ENCODE peak calls at places on chromosomes 4 and X, in ten cellular contexts. D is GM23248, J is T follicular helper cell, I is retina, F is left colon, R is lower leg skin, Q is pancreas, B is iPS-NIHi11, C is bronchial epithelial cell, M is cardiac septum. X is an unnamed sample.

GRCh38 chrX:109826954-109827708 is 94.1 kb upstream of the ACSL4 start:
- DNase-seq in Q (no peak), C (peak; percentile 57), D (peak; percentile 81), F (no peak), J (no peak), R (no peak), B (peak; percentile 4), M (no peak), I (no peak), X (no peak)

GRCh38 chr4:11720292-11720691 is 291.6 kb upstream of the HS3ST1 start:
- DNase-seq in I (no peak), C (peak; percentile 63), R (no peak), D (peak; percentile 39), M (no peak), J (no peak), Q (no peak), F (no peak), B (peak; percentile 33), X (peak; percentile 32)

GRCh38 chrX:32530802-32531403 is 680.4 kb downstream of the DMD start:
- DNase-seq in C (peak; percentile 35), J (no peak), F (peak; percentile 7), I (peak; percentile 21), R (no peak), M (no peak), Q (no peak), D (peak; percentile 49), B (no peak), X (peak; percentile 50)

GRCh38 chr4:95204873-95205272 is 343.9 kb downstream of the UNC5C start:
- DNase-seq in M (no peak), C (no peak), D (peak; percentile 9), R (no peak), J (no peak), F (no peak), Q (no peak), I (no peak), B (peak; percentile 45), X (no peak)

GRCh38 chrX:5399403-5399802 is 829.3 kb downstream of the NLGN4X start:
- DNase-seq in F (no peak), J (no peak), I (no peak), Q (no peak), B (no peak), C (no peak), M (no peak), R (no peak), D (no peak), X (no peak)

GRCh38 chr4:152659806-152660205 is 20.0 kb downstream of the TMEM154 start:
- DNase-seq in R (no peak), M (no peak), Q (no peak), I (no peak), B (no peak), D (no peak), F (no peak), C (no peak), J (no peak), X (no peak)

GRCh38 chr4:37872310-37872988 is 18.4 kb upstream of the TBC1D1 start:
- DNase-seq in R (no peak), C (peak; percentile 5), B (no peak), M (no peak), I (no peak), Q (no peak), D (no peak), J (no peak), F (no peak), X (no peak)

GRCh38 chr4:148795156-148795864 is 353.1 kb upstream of the NR3C2 start:
- DNase-seq in B (peak; percentile 35), J (no peak), C (peak; percentile 76), F (no peak), I (no peak), Q (no peak), M (no peak), R (no peak), D (no peak), X (no peak)

GRCh38 chr4:156536661-156537060 is 434.9 kb downstream of the PDGFC start:
- DNase-seq in C (peak; percentile 84), B (no peak), J (no peak), M (no peak), R (no peak), I (no peak), D (peak; percentile 61), Q (no peak), F (no peak), X (no peak)

GRCh38 chr4:156929706-156930105 is 41.9 kb downstream of the PDGFC start:
- DNase-seq in C (peak; percentile 91), D (no peak), B (no peak), I (no peak), M (no peak), Q (no peak), J (no peak), F (no peak), R (no peak), X (no peak)

GRCh38 chr4:163473130-163473529 is 424 bp downstream of the TKTL2 start:
- DNase-seq in R (no peak), J (no peak), F (no peak), M (no peak), B (no peak), D (no peak), C (no peak), Q (no peak), I (no peak), X (no peak)

GRCh38 chr4:187612211-187612780 is 383.3 kb upstream of the ZFP42 start:
- DNase-seq in M (no peak), F (no peak), R (peak; percentile 18), D (peak; percentile 49), I (no peak), Q (no peak), C (no peak), J (no peak), B (no peak), X (no peak)

GRCh38 chrX:129931411-129932136 is 25.6 kb downstream of the UTP14A start:
- DNase-seq in J (peak; percentile 18), B (peak; percentile 84), R (peak; percentile 85), Q (peak; percentile 82), D (peak; percentile 92), M (peak; percentile 93), I (peak; percentile 77), C (peak; percentile 68), F (peak; percentile 92), X (peak; percentile 87)

GRCh38 chr4:186029731-186030421 is 39.1 kb upstream of the TLR3 start:
- DNase-seq in F (peak; percentile 26), Q (peak; percentile 74), R (peak; percentile 27), M (peak; percentile 87), B (peak; percentile 42), I (peak; percentile 81), C (peak; percentile 17), J (no peak), D (peak; percentile 30), X (no peak)

GRCh38 chr4:138111462-138112000 is 130.6 kb downstream of the SLC7A11 start:
- DNase-seq in D (peak; percentile 70), Q (no peak), F (no peak), C (peak; percentile 56), R (no peak), B (no peak), M (no peak), I (no peak), J (no peak), X (no peak)

GRCh38 chr4:52038109-52038912 is at the start of gene SGCB:
- DNase-seq in C (no peak), J (peak; percentile 54), D (peak; percentile 82), R (peak; percentile 29), M (peak; percentile 87), Q (peak; percentile 88), F (peak; percentile 80), B (peak; percentile 87), I (peak; percentile 91), X (peak; percentile 80)

GRCh38 chr4:146643812-146644401 is 5.2 kb downstream of the POU4F2 start:
- DNase-seq in F (no peak), R (no peak), D (peak; percentile 52), B (peak; percentile 58), J (no peak), Q (no peak), I (peak; percentile 49), C (peak; percentile 38), M (no peak), X (no peak)

GRCh38 chr4:185508162-185508561 is 27.1 kb downstream of the PDLIM3 start:
- DNase-seq in D (no peak), C (peak; percentile 95), Q (no peak), F (no peak), R (no peak), B (peak; percentile 19), M (no peak), J (no peak), I (no peak), X (no peak)

GRCh38 chrX:13669246-13669689 is 16.3 kb downstream of the TCEANC start:
- DNase-seq in Q (peak; percentile 65), I (no peak), C (peak; percentile 95), F (peak; percentile 80), R (peak; percentile 63), D (peak; percentile 89), B (peak; percentile 7), M (no peak), J (peak; percentile 34), X (no peak)

GRCh38 chr4:169305651-169306050 is 34.9 kb upstream of the SH3RF1 start:
- DNase-seq in M (no peak), J (no peak), Q (no peak), C (no peak), R (no peak), B (no peak), F (no peak), I (no peak), D (no peak), X (no peak)

GRCh38 chr4:134546279-134546678 is 344.7 kb upstream of the PABPC4L start:
- DNase-seq in J (no peak), R (no peak), M (no peak), D (no peak), Q (no peak), C (no peak), I (no peak), B (no peak), F (no peak), X (peak; percentile 1)

GRCh38 chrX:19007011-19007410 is 23.1 kb upstream of the PHKA2 start:
- DNase-seq in R (no peak), Q (no peak), B (no peak), D (no peak), M (no peak), C (no peak), I (no peak), J (no peak), F (no peak), X (no peak)

GRCh38 chrX:140123446-140123845 is 158.1 kb upstream of the CXorf66 start:
- DNase-seq in M (no peak), C (peak; percentile 11), F (no peak), B (no peak), D (peak; percentile 24), J (no peak), I (no peak), R (no peak), Q (no peak), X (no peak)

GRCh38 chrX:66622209-66622608 is 16.7 kb downstream of the EDA2R start:
- DNase-seq in R (no peak), F (no peak), C (no peak), M (no peak), D (peak; percentile 46), I (no peak), Q (no peak), B (no peak), J (no peak), X (no peak)

GRCh38 chr4:8528713-8529112 is 51.5 kb upstream of the GPR78 start:
- DNase-seq in R (no peak), J (no peak), I (no peak), F (no peak), M (no peak), B (no peak), C (peak; percentile 67), Q (no peak), D (peak; percentile 71), X (no peak)

GRCh38 chrX:10177620-10178019 is 20.8 kb downstream of the CLCN4 start:
- DNase-seq in Q (no peak), F (no peak), R (no peak), J (no peak), C (no peak), B (no peak), D (peak; percentile 44), I (no peak), M (no peak), X (no peak)

GRCh38 chrX:84320606-84321005 is 132.6 kb upstream of the RPS6KA6 start:
- DNase-seq in C (no peak), Q (no peak), B (no peak), J (no peak), D (peak; percentile 19), R (no peak), M (no peak), I (no peak), F (no peak), X (no peak)

GRCh38 chr4:4647041-4647440 is 105.2 kb upstream of the STX18 start:
- DNase-seq in I (no peak), C (no peak), R (no peak), M (no peak), F (no peak), J (no peak), Q (no peak), B (no peak), D (peak; percentile 65), X (no peak)